ENCODE peak calls at places on chromosome 21, in nine cellular contexts. One of them, this sample, is unnamed.

GRCh38 chr21:14545906-14546480 is at the start of gene SAMSN1:
- DNase-seq in G401: no peak
- DNase-seq in NCI-H146: no peak
- DNase-seq in T-helper 2 cell: peak
- DNase-seq in tibial artery: no peak
- DNase-seq in GM04504: no peak
- DNase-seq in foreskin fibroblast: no peak
- DNase-seq in stimulated activated CD4-positive, alpha-beta T cell treated with anti-CD3 and anti-CD28 coated beads, Interleukin-12 subunit alpha, Interleukin-12 subunit beta, amount 100 ng/mL, for 4 hours: peak
- DNase-seq in stimulated activated CD8-positive, alpha-beta memory T cell treated with anti-CD3 and anti-CD28 coated beads, Interleukin-12 subunit alpha, Interleukin-12 subunit beta, amount 100 ng/mL, for 4 hours: peak
- DNase-seq in this sample: no peak

GRCh38 chr21:42409366-42409765 is 5.7 kb downstream of the UBASH3A start:
- DNase-seq in G401: no peak
- DNase-seq in NCI-H146: no peak
- DNase-seq in T-helper 2 cell: no peak
- DNase-seq in tibial artery: no peak
- DNase-seq in GM04504: no peak
- DNase-seq in foreskin fibroblast: no peak
- DNase-seq in stimulated activated CD4-positive, alpha-beta T cell treated with anti-CD3 and anti-CD28 coated beads, Interleukin-12 subunit alpha, Interleukin-12 subunit beta, amount 100 ng/mL, for 4 hours: no peak
- DNase-seq in stimulated activated CD8-positive, alpha-beta memory T cell treated with anti-CD3 and anti-CD28 coated beads, Interleukin-12 subunit alpha, Interleukin-12 subunit beta, amount 100 ng/mL, for 4 hours: no peak
- DNase-seq in this sample: no peak

GRCh38 chr21:45069711-45070110 is 4.7 kb upstream of the ADARB1 start:
- DNase-seq in G401: no peak
- DNase-seq in NCI-H146: no peak
- DNase-seq in T-helper 2 cell: no peak
- DNase-seq in tibial artery: no peak
- DNase-seq in GM04504: no peak
- DNase-seq in foreskin fibroblast: no peak
- DNase-seq in stimulated activated CD4-positive, alpha-beta T cell treated with anti-CD3 and anti-CD28 coated beads, Interleukin-12 subunit alpha, Interleukin-12 subunit beta, amount 100 ng/mL, for 4 hours: no peak
- DNase-seq in stimulated activated CD8-positive, alpha-beta memory T cell treated with anti-CD3 and anti-CD28 coated beads, Interleukin-12 subunit alpha, Interleukin-12 subunit beta, amount 100 ng/mL, for 4 hours: no peak
- DNase-seq in this sample: no peak

GRCh38 chr21:42403611-42404231 is at the start of gene UBASH3A:
- DNase-seq in G401: no peak
- DNase-seq in NCI-H146: no peak
- DNase-seq in T-helper 2 cell: peak
- DNase-seq in tibial artery: no peak
- DNase-seq in GM04504: no peak
- DNase-seq in foreskin fibroblast: no peak
- DNase-seq in stimulated activated CD4-positive, alpha-beta T cell treated with anti-CD3 and anti-CD28 coated beads, Interleukin-12 subunit alpha, Interleukin-12 subunit beta, amount 100 ng/mL, for 4 hours: no peak
- DNase-seq in stimulated activated CD8-positive, alpha-beta memory T cell treated with anti-CD3 and anti-CD28 coated beads, Interleukin-12 subunit alpha, Interleukin-12 subunit beta, amount 100 ng/mL, for 4 hours: no peak
- DNase-seq in this sample: no peak

GRCh38 chr21:45293214-45293725 is 5.6 kb upstream of the POFUT2 start:
- DNase-seq in G401: no peak
- DNase-seq in NCI-H146: no peak
- DNase-seq in T-helper 2 cell: no peak
- DNase-seq in tibial artery: peak
- DNase-seq in GM04504: no peak
- DNase-seq in foreskin fibroblast: peak
- DNase-seq in stimulated activated CD4-positive, alpha-beta T cell treated with anti-CD3 and anti-CD28 coated beads, Interleukin-12 subunit alpha, Interleukin-12 subunit beta, amount 100 ng/mL, for 4 hours: no peak
- DNase-seq in stimulated activated CD8-positive, alpha-beta memory T cell treated with anti-CD3 and anti-CD28 coated beads, Interleukin-12 subunit alpha, Interleukin-12 subunit beta, amount 100 ng/mL, for 4 hours: no peak
- DNase-seq in this sample: no peak

GRCh38 chr21:32352556-32352955 is 40.3 kb downstream of the URB1 start:
- DNase-seq in G401: no peak
- DNase-seq in NCI-H146: no peak
- DNase-seq in T-helper 2 cell: no peak
- DNase-seq in tibial artery: no peak
- DNase-seq in GM04504: no peak
- DNase-seq in foreskin fibroblast: no peak
- DNase-seq in stimulated activated CD4-positive, alpha-beta T cell treated with anti-CD3 and anti-CD28 coated beads, Interleukin-12 subunit alpha, Interleukin-12 subunit beta, amount 100 ng/mL, for 4 hours: no peak
- DNase-seq in stimulated activated CD8-positive, alpha-beta memory T cell treated with anti-CD3 and anti-CD28 coated beads, Interleukin-12 subunit alpha, Interleukin-12 subunit beta, amount 100 ng/mL, for 4 hours: no peak
- DNase-seq in this sample: no peak

GRCh38 chr21:21722736-21723135 is 724.5 kb downstream of the NCAM2 start:
- DNase-seq in G401: no peak
- DNase-seq in NCI-H146: no peak
- DNase-seq in T-helper 2 cell: no peak
- DNase-seq in tibial artery: no peak
- DNase-seq in GM04504: no peak
- DNase-seq in foreskin fibroblast: no peak
- DNase-seq in stimulated activated CD4-positive, alpha-beta T cell treated with anti-CD3 and anti-CD28 coated beads, Interleukin-12 subunit alpha, Interleukin-12 subunit beta, amount 100 ng/mL, for 4 hours: no peak
- DNase-seq in stimulated activated CD8-positive, alpha-beta memory T cell treated with anti-CD3 and anti-CD28 coated beads, Interleukin-12 subunit alpha, Interleukin-12 subunit beta, amount 100 ng/mL, for 4 hours: no peak
- DNase-seq in this sample: no peak

GRCh38 chr21:36103434-36103833 is 31.4 kb upstream of the CBR3 start:
- DNase-seq in G401: no peak
- DNase-seq in NCI-H146: no peak
- DNase-seq in T-helper 2 cell: no peak
- DNase-seq in tibial artery: no peak
- DNase-seq in GM04504: no peak
- DNase-seq in foreskin fibroblast: no peak
- DNase-seq in stimulated activated CD4-positive, alpha-beta T cell treated with anti-CD3 and anti-CD28 coated beads, Interleukin-12 subunit alpha, Interleukin-12 subunit beta, amount 100 ng/mL, for 4 hours: no peak
- DNase-seq in stimulated activated CD8-positive, alpha-beta memory T cell treated with anti-CD3 and anti-CD28 coated beads, Interleukin-12 subunit alpha, Interleukin-12 subunit beta, amount 100 ng/mL, for 4 hours: no peak
- DNase-seq in this sample: no peak

This sample was measured in cerebellar cortex.